ENCODE peak calls at places on chromosome 7, in seven cellular contexts. C is mesendoderm, T is H1, F is IMR-90, B is neuronal stem cell, U is mesenchymal stem cell, W is trophoblast cell. H is an unnamed sample.

GRCh38 chr7:1137517-1138167 is 22.4 kb downstream of the ZFAND2A start:
- DNase-seq in C (peak), B (no peak), W (no peak), F (no peak), U (no peak), T (no peak), H (no peak)

GRCh38 chr7:115097175-115097671 is 175.3 kb downstream of the MDFIC start:
- DNase-seq in U (peak), T (no peak), B (no peak), F (peak), W (no peak), C (peak), H (no peak)

GRCh38 chr7:620885-621284 is 101.2 kb upstream of the PDGFA start:
- DNase-seq in T (no peak), B (no peak), W (no peak), U (no peak), F (no peak), C (no peak), H (no peak)

GRCh38 chr7:112110651-112111050 is 95.5 kb downstream of the DOCK4 start:
- DNase-seq in U (no peak), W (no peak), C (no peak), F (no peak), B (no peak), T (no peak), H (no peak)

GRCh38 chr7:115679976-115680375 is 350.6 kb downstream of the TFEC start:
- DNase-seq in T (no peak), B (peak), W (peak), F (peak), U (peak), C (peak), H (peak)

GRCh38 chr7:106418094-106418493 is 133.3 kb upstream of the NAMPT start:
- DNase-seq in C (no peak), T (no peak), F (peak), B (no peak), U (peak), W (no peak), H (no peak)

GRCh38 chr7:17770710-17771375 is 169.5 kb downstream of the SNX13 start:
- DNase-seq in C (no peak), W (no peak), B (no peak), T (no peak), F (no peak), U (no peak), H (no peak)

GRCh38 chr7:142313528-142313927 is 55.7 kb upstream of the PRSS58 start:
- DNase-seq in B (no peak), F (no peak), C (no peak), U (no peak), W (no peak), T (no peak), H (no peak)

GRCh38 chr7:81638216-81638615 is 131.6 kb downstream of the HGF start:
- DNase-seq in W (no peak), F (peak), U (peak), B (no peak), T (no peak), C (no peak), H (no peak)

GRCh38 chr7:130009848-130010688 is 41.1 kb downstream of the ZC3HC1 start:
- DNase-seq in F (peak), B (no peak), T (no peak), U (peak), W (peak), C (peak), H (no peak)

GRCh38 chr7:19665399-19666008 is 43.3 kb downstream of the POLR1F start:
- DNase-seq in F (peak), T (no peak), W (no peak), U (peak), C (peak), B (no peak), H (no peak)

GRCh38 chr7:157730614-157731013 is 393.8 kb downstream of the DNAJB6 start:
- DNase-seq in F (no peak), B (no peak), C (no peak), T (no peak), W (no peak), U (no peak), H (no peak)

GRCh38 chr7:2873686-2874551 is 29.8 kb upstream of the GNA12 start:
- DNase-seq in U (peak), C (peak), W (peak), F (peak), B (no peak), T (peak), H (peak)

GRCh38 chr7:24965831-24966708 is 13.9 kb downstream of the OSBPL3 start:
- DNase-seq in W (peak), C (peak), T (no peak), U (no peak), B (no peak), F (peak), H (peak)

GRCh38 chr7:131574741-131575140 is 18.3 kb upstream of the PODXL start:
- DNase-seq in B (no peak), C (no peak), U (no peak), F (no peak), T (no peak), W (no peak), H (no peak)

GRCh38 chr7:155863721-155864151 is 51.5 kb upstream of the SHH start:
- DNase-seq in W (no peak), B (no peak), C (no peak), F (no peak), U (no peak), T (no peak), H (peak)

GRCh38 chr7:140159487-140159886 is 17.3 kb downstream of the KDM7A start:
- DNase-seq in W (peak), C (peak), T (no peak), U (no peak), F (peak), B (no peak), H (no peak)

GRCh38 chr7:127654404-127655392 is 2.7 kb downstream of the SND1 start:
- DNase-seq in B (no peak), T (no peak), F (no peak), U (peak), W (no peak), C (no peak), H (no peak)

GRCh38 chr7:155208681-155209477 is 88.8 kb upstream of the INSIG1 start:
- DNase-seq in F (peak), B (no peak), C (no peak), U (peak), W (no peak), T (no peak), H (no peak)

GRCh38 chr7:1669486-1669951 is 558 bp upstream of the ELFN1 start:
- DNase-seq in U (no peak), C (no peak), B (peak), W (no peak), T (no peak), F (no peak), H (no peak)

GRCh38 chr7:14021069-14021468 is 31.6 kb upstream of the ETV1 start:
- DNase-seq in F (peak), T (no peak), W (no peak), B (no peak), U (peak), C (peak), H (no peak)

GRCh38 chr7:30913821-30914515 is 2.3 kb downstream of the AQP1 start:
- DNase-seq in C (no peak), U (no peak), W (no peak), B (no peak), F (no peak), T (no peak), H (no peak)

GRCh38 chr7:112182749-112183148 is 23.4 kb downstream of the DOCK4 start:
- DNase-seq in F (no peak), W (no peak), B (no peak), C (no peak), U (no peak), T (no peak), H (no peak)

DNA sequence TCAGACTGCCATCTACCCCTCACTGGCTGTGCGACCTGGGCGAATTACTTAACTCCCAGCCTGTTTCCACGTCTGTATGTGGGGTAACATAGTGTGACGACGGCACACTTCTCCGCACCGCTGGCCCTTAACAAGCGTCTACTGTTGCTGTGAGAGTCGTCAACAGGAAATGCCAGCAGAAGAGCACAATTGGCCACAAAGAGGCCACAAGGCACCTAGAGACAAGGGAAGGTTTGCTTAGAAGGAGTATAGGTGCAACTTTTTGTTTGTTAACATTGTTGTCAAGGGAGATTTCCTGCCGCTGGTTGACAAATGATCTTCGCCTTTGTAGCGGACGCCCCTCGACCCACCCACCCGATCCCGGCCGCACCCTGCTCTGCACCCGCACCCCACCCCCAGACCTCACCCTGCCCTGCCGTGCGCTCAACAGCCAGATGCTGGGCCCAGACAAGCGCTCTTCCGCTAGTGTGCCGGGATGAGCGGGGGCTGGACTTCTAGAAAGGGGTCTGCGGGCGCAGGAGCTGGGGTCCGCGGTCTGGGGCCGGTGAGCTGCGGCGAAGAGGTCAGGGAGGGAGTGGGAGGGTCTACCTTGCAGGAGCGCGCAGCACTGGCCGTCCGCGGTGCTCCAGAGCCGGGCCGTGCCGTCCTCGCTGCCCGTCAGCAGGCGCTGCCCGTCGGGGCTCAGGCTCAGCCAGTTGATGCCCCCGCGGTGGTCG is 841 bp downstream of the WDR86 start:
- DNase-seq in T (no peak), F (no peak), W (no peak), C (peak), U (peak), B (no peak), H (peak)
- H3K4me2 ChIP-seq in T (peak), F (no peak), W (peak), C (peak), U (no peak), B (peak), H (peak)

GRCh38 chr7:100488333-100489095 is 4.8 kb downstream of the NYAP1 start:
- DNase-seq in W (no peak), B (no peak), T (no peak), F (no peak), C (no peak), U (no peak), H (no peak)
- H4K8ac ChIP-seq in W (no peak), B (no peak), T (no peak), F (no peak), C (no peak), U (no peak), H (no peak)

DNA sequence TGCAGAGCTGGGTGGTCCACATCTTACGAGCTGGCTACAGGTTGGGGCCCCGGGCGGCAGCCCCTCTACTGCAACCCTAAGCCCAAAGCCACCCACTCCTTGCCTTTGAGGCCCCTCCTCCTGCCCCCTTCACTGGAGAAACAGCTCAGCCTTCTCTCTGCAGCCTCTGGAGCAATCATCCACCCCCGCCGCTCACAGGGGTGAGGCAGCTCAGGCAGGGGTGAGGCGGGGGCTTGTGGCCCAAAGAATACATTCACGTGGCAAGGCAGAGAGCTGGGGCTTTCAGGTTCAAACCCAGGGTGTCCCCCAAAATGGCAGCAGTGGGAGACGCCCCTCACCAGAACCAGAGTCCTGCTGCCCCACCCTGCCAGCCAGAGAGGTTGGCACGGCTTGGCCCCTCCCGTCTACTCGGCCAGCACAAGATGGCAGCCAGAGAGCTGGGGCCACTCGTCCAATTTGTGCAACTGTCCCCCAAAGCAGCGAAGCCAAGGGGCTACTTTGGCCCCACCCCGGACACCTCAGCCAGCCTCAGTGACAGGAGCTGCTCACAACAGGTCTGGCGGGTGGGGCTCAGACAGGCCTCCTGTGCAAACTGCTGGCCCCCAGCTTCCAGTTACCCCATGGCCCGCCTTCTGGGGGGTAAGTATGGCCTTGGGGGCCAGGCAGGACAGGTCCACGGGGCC is 7.2 kb downstream of the GNB2 start:
- DNase-seq in T (no peak), F (no peak), B (no peak), C (no peak), W (no peak), U (no peak), H (no peak)
- H3K4ac ChIP-seq in T (no peak), F (no peak), B (no peak), C (no peak), W (no peak), U (no peak), H (no peak)

GRCh38 chr7:55248526-55248925 is 116.6 kb upstream of the LANCL2 start:
- DNase-seq in B (no peak), U (no peak), C (no peak), W (no peak), F (no peak), T (no peak), H (no peak)

GRCh38 chr7:55245271-55245723 is 119.8 kb upstream of the LANCL2 start:
- DNase-seq in U (peak), T (no peak), C (no peak), B (no peak), F (peak), W (peak), H (no peak)

GRCh38 chr7:55247466-55247865 is 117.7 kb upstream of the LANCL2 start:
- DNase-seq in W (no peak), C (no peak), T (no peak), U (no peak), F (peak), B (no peak), H (no peak)

GRCh38 chr7:55244346-55244745 is 120.8 kb upstream of the LANCL2 start:
- DNase-seq in U (peak), T (no peak), C (no peak), F (peak), B (no peak), W (peak), H (no peak)

DNA sequence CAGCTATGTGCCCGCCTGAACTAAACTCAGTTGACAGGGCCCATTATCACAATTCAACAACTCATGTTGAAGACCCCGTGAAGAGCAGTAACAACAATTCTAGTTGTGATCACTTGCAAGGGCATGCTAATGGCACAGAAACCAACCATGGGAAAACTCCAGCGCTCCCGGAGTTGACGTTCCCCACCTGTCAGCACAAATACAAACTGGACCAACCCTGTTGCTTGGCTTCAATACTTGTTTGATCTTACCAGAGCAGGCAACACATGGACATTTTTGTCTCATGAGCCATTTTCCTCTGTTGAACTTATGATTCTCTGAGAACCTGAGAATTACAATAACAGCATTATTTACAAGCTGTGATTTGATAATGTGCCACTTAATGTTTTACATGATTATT is 119.0 kb upstream of the LANCL2 start:
- DNase-seq in C (no peak), F (peak), U (no peak), B (no peak), W (no peak), T (no peak), H (no peak)
- H3K4me2 ChIP-seq in C (no peak), F (no peak), U (no peak), B (no peak), W (no peak), T (no peak), H (no peak)

DNA sequence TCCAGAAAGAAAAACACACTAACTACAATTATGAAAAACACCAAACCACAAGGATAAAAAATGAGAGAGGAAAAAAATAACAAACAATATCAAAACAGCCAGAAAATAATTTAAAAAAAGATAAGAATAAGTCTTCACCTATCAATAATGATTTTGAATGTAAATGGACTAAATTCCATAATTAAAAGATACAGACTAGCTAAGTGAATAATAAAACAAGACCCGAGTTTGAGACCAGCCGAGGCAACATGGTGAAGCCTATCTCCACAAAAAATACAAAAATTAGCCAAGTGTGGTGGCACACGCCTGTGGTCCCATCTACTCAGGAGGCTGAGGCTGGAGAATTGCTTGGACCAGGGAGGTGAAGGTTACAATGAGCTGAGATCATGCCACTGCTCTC is 131.1 kb downstream of the MTERF1 start:
- DNase-seq in T (no peak), W (no peak), F (no peak), C (no peak), B (no peak), U (no peak), H (no peak)
- H4K8ac ChIP-seq in T (no peak), W (no peak), F (no peak), C (no peak), B (no peak), U (no peak), H (no peak)